ENCODE peak calls at places on chromosomes 2 and 18, in eight cellular contexts. I, K, Z, U, A, X, B and V are unnamed samples. For H3K4me1, the result is how much of the 10 kb centered on the place peaks cover.

GRCh38 chr18:37986665-37987064 is 421.1 kb upstream of the CELF4 start:
- DNase-seq in I (no peak), K (no peak), Z (no peak), U (no peak), A (no peak), X (no peak), B (no peak), V (no peak)

GRCh38 chr2:129479892-129480291 is 499.6 kb upstream of the RAB6C start:
- DNase-seq in I (no peak), K (peak), Z (no peak), U (no peak), A (no peak), X (no peak), B (no peak), V (no peak)

GRCh38 chr2:28232267-28232666 is 160.4 kb upstream of the FOSL2 start:
- DNase-seq in I (no peak), K (no peak), Z (no peak), U (no peak), A (no peak), X (no peak), B (peak), V (no peak)

GRCh38 chr2:43142921-43143438 is 83.4 kb downstream of the ZFP36L2 start:
- DNase-seq in I (peak), K (no peak), Z (no peak), U (no peak), A (peak), X (no peak), B (no peak), V (no peak)

GRCh38 chr2:187917535-187917934 is 363.3 kb upstream of the TFPI start:
- DNase-seq in I (no peak), K (no peak), Z (no peak), U (no peak), A (no peak), X (no peak), B (no peak), V (no peak)

GRCh38 chr2:226575928-226576327 is 223.7 kb downstream of the IRS1 start:
- DNase-seq in I (no peak), K (no peak), Z (no peak), U (no peak), A (no peak), X (no peak), B (no peak), V (no peak)

GRCh38 chr2:96325038-96325883 is at the start of gene ITPRIPL1:
- DNase-seq in I (peak), K (peak), Z (peak), U (no peak), A (no peak), X (no peak), B (no peak), V (no peak)

GRCh38 chr2:53437371-53437770 is 330.2 kb upstream of the CHAC2 start:
- DNase-seq in I (no peak), K (no peak), Z (no peak), U (no peak), A (no peak), X (no peak), B (no peak), V (no peak)

GRCh38 chr18:2687390-2688001 is 32.0 kb downstream of the SMCHD1 start:
- DNase-seq in I (no peak), K (no peak), Z (no peak), U (no peak), A (no peak), X (no peak), B (no peak), V (no peak)

GRCh38 chr2:39394427-39395002 is 42.6 kb downstream of the MAP4K3 start:
- DNase-seq in I (no peak), K (no peak), Z (no peak), U (no peak), A (no peak), X (no peak), B (no peak), V (no peak)

GRCh38 chr18:49161627-49162026 is 210.9 kb upstream of the SMAD7 start:
- DNase-seq in I (no peak), K (no peak), Z (no peak), U (no peak), A (no peak), X (no peak), B (no peak), V (no peak)

GRCh38 chr2:117982376-117983033 is 31.4 kb downstream of the CCDC93 start:
- DNase-seq in I (no peak), K (no peak), Z (peak), U (no peak), A (peak), X (no peak), B (no peak), V (no peak)

GRCh38 chr2:49973917-49974368 is 819.6 kb upstream of the FSHR start:
- DNase-seq in I (peak), K (peak), Z (peak), U (peak), A (peak), X (peak), B (peak), V (peak)

GRCh38 chr2:237687666-237688065 is 60.3 kb downstream of the LRRFIP1 start:
- DNase-seq in I (no peak), K (peak), Z (no peak), U (peak), A (no peak), X (no peak), B (peak), V (no peak)

GRCh38 chr2:203580846-203581245 is 45.7 kb upstream of the RAPH1 start:
- DNase-seq in I (no peak), K (no peak), Z (no peak), U (no peak), A (no peak), X (no peak), B (no peak), V (no peak)

GRCh38 chr2:211380041-211380440 is 823.6 kb downstream of the CPS1 start:
- DNase-seq in I (no peak), K (no peak), Z (no peak), U (no peak), A (no peak), X (no peak), B (no peak), V (no peak)

GRCh38 chr2:152434395-152435182 is 99.6 kb downstream of the FMNL2 start:
- DNase-seq in I (no peak), K (no peak), Z (no peak), U (no peak), A (no peak), X (no peak), B (no peak), V (no peak)

GRCh38 chr2:110755494-110756078 is 23.2 kb downstream of the ACOXL start:
- DNase-seq in I (no peak), K (no peak), Z (no peak), U (no peak), A (no peak), X (peak), B (no peak), V (no peak)

GRCh38 chr2:8259106-8259840 is 422.6 kb upstream of the ID2 start:
- DNase-seq in I (no peak), K (no peak), Z (no peak), U (no peak), A (no peak), X (no peak), B (no peak), V (no peak)

GRCh38 chr2:138919336-138919735 is 139.1 kb upstream of the NXPH2 start:
- DNase-seq in I (no peak), K (no peak), Z (no peak), U (no peak), A (no peak), X (no peak), B (no peak), V (no peak)
- H3K4me1 ChIP-seq in I (under half), K (under half), Z (under half), U (under half), A (under half), X (under half), B (under half), V (under half)

DNA sequence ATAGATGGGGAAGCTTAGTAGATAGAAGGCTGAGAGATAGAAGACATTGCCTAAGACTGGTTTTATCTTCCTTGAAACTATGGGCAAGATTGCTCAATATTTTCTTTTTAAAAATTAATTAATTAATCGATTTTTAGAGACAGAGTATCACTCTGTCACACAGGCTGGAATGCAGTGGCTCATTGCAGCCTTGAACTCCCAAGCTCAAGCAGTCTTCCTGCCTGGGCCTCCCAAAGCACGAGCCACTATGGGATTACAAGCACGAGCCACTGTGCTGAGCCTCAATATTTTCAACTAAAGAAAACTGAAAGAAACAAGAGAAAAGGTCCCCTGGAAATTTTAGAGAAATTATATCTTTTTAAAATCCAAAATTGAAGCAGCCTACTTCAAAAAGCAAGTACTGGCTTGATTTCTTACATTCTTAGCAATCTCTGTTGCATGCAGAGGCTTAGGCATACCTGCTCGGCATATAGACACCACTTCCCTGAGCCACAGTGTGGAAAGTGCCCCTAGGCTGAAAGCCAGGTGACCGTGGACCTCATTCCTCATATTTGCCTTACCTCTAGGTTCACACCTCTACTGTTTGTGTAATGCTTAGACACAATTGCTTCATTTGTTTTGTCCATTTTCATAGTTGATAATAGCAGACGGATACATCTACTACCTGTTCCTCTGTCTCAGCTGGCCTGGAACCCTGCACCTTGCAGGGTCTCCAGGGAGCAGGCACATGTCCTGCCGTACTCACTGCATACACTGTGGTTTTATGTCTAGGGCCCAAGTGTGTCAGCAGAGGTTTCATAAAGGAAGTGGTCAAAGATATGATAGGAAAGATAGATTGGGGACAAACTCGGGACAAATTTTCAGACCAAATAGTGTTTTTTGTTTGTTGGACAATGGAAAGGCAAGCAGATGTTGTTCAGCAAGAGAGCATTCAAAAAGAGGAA is 166.5 kb upstream of the ALPP start:
- DNase-seq in I (peak), K (no peak), Z (no peak), U (no peak), A (no peak), X (no peak), B (no peak), V (no peak)
- H3K4me1 ChIP-seq in I (under half), K (under half), Z (under half), U (under half), A (under half), X (under half), B (under half), V (under half)

GRCh38 chr2:23654756-23655155 is 269.8 kb downstream of the KLHL29 start:
- DNase-seq in I (no peak), K (no peak), Z (no peak), U (no peak), A (no peak), X (no peak), B (no peak), V (no peak)

GRCh38 chr2:23655862-23656596 is 270.9 kb downstream of the ATAD2B start:
- DNase-seq in I (no peak), K (no peak), Z (no peak), U (no peak), A (no peak), X (no peak), B (no peak), V (no peak)

GRCh38 chr2:23657934-23658333 is 269.0 kb downstream of the ATAD2B start:
- DNase-seq in I (no peak), K (no peak), Z (no peak), U (no peak), A (no peak), X (no peak), B (no peak), V (no peak)

GRCh38 chr2:23658466-23658942 is 268.4 kb downstream of the ATAD2B start:
- DNase-seq in I (no peak), K (no peak), Z (no peak), U (no peak), A (peak), X (no peak), B (no peak), V (no peak)

DNA sequence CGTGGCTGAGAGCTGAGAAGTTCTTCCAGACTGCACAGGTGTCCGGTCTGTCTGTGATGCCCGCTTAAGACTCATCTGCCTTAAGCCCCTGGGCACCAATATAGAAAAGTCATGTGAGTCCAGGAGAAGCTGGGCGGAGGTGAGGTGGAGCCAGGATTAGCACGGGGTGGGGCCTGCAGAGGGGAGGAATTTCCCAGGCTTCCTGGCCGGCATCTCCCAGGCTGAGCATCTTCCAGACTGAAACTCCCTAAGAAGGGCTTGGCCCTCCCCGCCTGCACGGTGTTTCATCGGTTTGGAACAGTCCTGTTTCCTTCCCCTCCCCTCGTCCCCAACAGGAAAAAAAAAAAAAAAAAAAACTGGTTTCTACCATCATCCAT is 270.3 kb downstream of the ATAD2B start:
- DNase-seq in I (no peak), K (no peak), Z (no peak), U (no peak), A (no peak), X (no peak), B (no peak), V (no peak)
- H3K4me1 ChIP-seq in I (under half), K (under half), Z (under half), U (under half), A (under half), X (under half), B (under half), V (under half)

DNA sequence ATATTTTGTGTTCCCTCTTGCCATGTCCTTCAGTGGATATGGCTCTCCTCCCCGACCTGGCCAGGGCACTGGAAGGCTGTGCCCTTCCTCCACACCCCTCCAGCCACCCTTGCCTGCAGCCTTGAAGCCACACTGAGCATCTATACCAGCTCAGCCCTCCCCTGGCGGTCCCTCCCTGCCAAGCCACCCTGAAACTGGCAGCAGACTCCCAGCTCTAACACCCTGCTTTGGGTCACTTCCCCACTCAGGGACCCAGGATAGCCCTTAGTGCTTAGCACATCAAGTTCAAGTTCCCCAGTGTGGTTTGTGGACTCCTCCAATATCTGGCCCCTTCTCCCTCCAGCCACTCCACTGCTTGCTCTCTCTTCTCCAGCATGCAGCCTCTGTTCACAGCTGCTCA is 89.4 kb downstream of the TNS1 start:
- DNase-seq in I (no peak), K (no peak), Z (no peak), U (no peak), A (no peak), X (no peak), B (no peak), V (peak)
- H3K4me1 ChIP-seq in I (half or more), K (under half), Z (under half), U (under half), A (under half), X (half or more), B (half or more), V (half or more)